ENCODE peak calls at places on chromosomes 5 and 9, in nine cellular contexts. A is NCI-H1105; K is hypothalamus; B is activated naive CD8-positive, alpha-beta T cell treated with anti-CD3 and anti-CD28 coated beads for 36 hours; F is EL; P is NCI-H1092 treated with DMSO at 0.1 percent for 48 hours; M is GM03348; V is CD8-positive, alpha-beta memory T cell; Z is SIG-M5. L is an unnamed sample.

GRCh38 chr9:136983167-136983566 is 374 bp downstream of the LCNL1 start:
- DNase-seq in A (no peak), K (no peak), B (no peak), F (no peak), P (no peak), M (no peak), V (no peak), Z (no peak), L (no peak)

GRCh38 chr5:62305358-62305714 is 670 bp upstream of the KIF2A start:
- DNase-seq in A (no peak), K (no peak), B (no peak), F (no peak), P (no peak), M (no peak), V (no peak), Z (no peak), L (no peak)

GRCh38 chr5:93598141-93598996 is 15.3 kb downstream of the NR2F1 start:
- DNase-seq in A (no peak), K (no peak), B (no peak), F (no peak), P (no peak), M (no peak), V (no peak), Z (no peak), L (no peak)

GRCh38 chr9:107733530-107733907 is 243.9 kb upstream of the KLF4 start:
- DNase-seq in A (no peak), K (no peak), B (no peak), F (peak), P (no peak), M (peak), V (no peak), Z (no peak), L (peak)

GRCh38 chr5:126124706-126125345 is 298.4 kb upstream of the GRAMD2B start:
- DNase-seq in A (no peak), K (no peak), B (no peak), F (peak), P (no peak), M (peak), V (no peak), Z (no peak), L (peak)

GRCh38 chr9:91157891-91158660 is 203.6 kb downstream of the AUH start:
- DNase-seq in A (no peak), K (no peak), B (no peak), F (no peak), P (no peak), M (no peak), V (no peak), Z (no peak), L (no peak)

GRCh38 chr5:91269198-91269597 is 113.9 kb downstream of the ARRDC3 start:
- DNase-seq in A (no peak), K (no peak), B (no peak), F (no peak), P (no peak), M (no peak), V (no peak), Z (no peak), L (no peak)

GRCh38 chr5:158303261-158303660 is 444.3 kb upstream of the CLINT1 start:
- DNase-seq in A (no peak), K (no peak), B (no peak), F (no peak), P (no peak), M (no peak), V (no peak), Z (no peak), L (no peak)

GRCh38 chr5:16852251-16853005 is 83.7 kb downstream of the MYO10 start:
- DNase-seq in A (no peak), K (no peak), B (no peak), F (no peak), P (no peak), M (no peak), V (no peak), Z (no peak), L (no peak)

GRCh38 chr9:86322973-86323644 is 31.1 kb downstream of the TUT7 start:
- DNase-seq in A (no peak), K (no peak), B (no peak), F (peak), P (no peak), M (peak), V (no peak), Z (no peak), L (no peak)

GRCh38 chr5:33118761-33119415 is 321.9 kb upstream of the TARS1 start:
- DNase-seq in A (no peak), K (no peak), B (no peak), F (peak), P (no peak), M (peak), V (no peak), Z (no peak), L (no peak)

GRCh38 chr5:179437341-179438001 is 92.2 kb upstream of the ADAMTS2 start:
- DNase-seq in A (no peak), K (no peak), B (no peak), F (no peak), P (no peak), M (no peak), V (no peak), Z (no peak), L (no peak)

GRCh38 chr9:70438341-70438924 is 24.0 kb upstream of the KLF9 start:
- DNase-seq in A (no peak), K (no peak), B (no peak), F (peak), P (no peak), M (peak), V (no peak), Z (no peak), L (peak)

GRCh38 chr9:128937310-128938165 is 9.9 kb downstream of the DOLK start:
- DNase-seq in A (no peak), K (no peak), B (no peak), F (no peak), P (no peak), M (no peak), V (no peak), Z (no peak), L (no peak)

GRCh38 chr9:88590558-88591146 is 55.7 kb downstream of the NXNL2 start:
- DNase-seq in A (no peak), K (no peak), B (no peak), F (no peak), P (no peak), M (no peak), V (no peak), Z (no peak), L (peak)